ENCODE peak calls at places on chromosomes 6 and 20, in four cellular contexts. One of them, this sample, is unnamed.

GRCh38 chr6:158109744-158110143 is 58.3 kb downstream of the SERAC1 start:
- DNase-seq in K562: no peak
- DNase-seq in H1: no peak
- DNase-seq in GM12878: no peak
- DNase-seq in this sample: no peak

GRCh38 chr6:149864578-149865535 is 698 bp upstream of the LRP11 start:
- DNase-seq in K562: peak; percentile 70
- DNase-seq in H1: no peak
- DNase-seq in GM12878: no peak
- DNase-seq in this sample: no peak

GRCh38 chr6:24403501-24403824 is 727 bp downstream of the MRS2 start:
- DNase-seq in K562: no peak
- DNase-seq in H1: no peak
- DNase-seq in GM12878: no peak
- DNase-seq in this sample: no peak

GRCh38 chr20:1301031-1301529 is 27.9 kb downstream of the SDCBP2 start:
- DNase-seq in K562: peak; percentile 45
- DNase-seq in H1: no peak
- DNase-seq in GM12878: no peak
- DNase-seq in this sample: peak; percentile 18

GRCh38 chr20:25041813-25042530 is 16.0 kb downstream of the ACSS1 start:
- DNase-seq in K562: no peak
- DNase-seq in H1: no peak
- DNase-seq in GM12878: no peak
- DNase-seq in this sample: no peak

GRCh38 chr20:58709703-58710039 is 17.1 kb downstream of the NPEPL1 start:
- DNase-seq in K562: no peak
- DNase-seq in H1: no peak
- DNase-seq in GM12878: no peak
- DNase-seq in this sample: no peak

GRCh38 chr20:62368629-62369507 is 1.8 kb upstream of the LAMA5 start:
- DNase-seq in K562: peak; percentile 72
- DNase-seq in H1: peak; percentile 79
- DNase-seq in GM12878: no peak
- DNase-seq in this sample: no peak

GRCh38 chr6:24147453-24148153 is 21.6 kb downstream of the NRSN1 start:
- DNase-seq in K562: no peak
- DNase-seq in H1: no peak
- DNase-seq in GM12878: no peak
- DNase-seq in this sample: no peak

GRCh38 chr6:167512926-167513325 is 188.0 kb downstream of the TTLL2 start:
- DNase-seq in K562: no peak
- DNase-seq in H1: no peak
- DNase-seq in GM12878: no peak
- DNase-seq in this sample: no peak

GRCh38 chr20:50048420-50049166 is 64.4 kb downstream of the UBE2V1 start:
- DNase-seq in K562: no peak
- DNase-seq in H1: no peak
- DNase-seq in GM12878: no peak
- DNase-seq in this sample: no peak

GRCh38 chr20:47857142-47857993 is 72.1 kb upstream of the SULF2 start:
- DNase-seq in K562: no peak
- DNase-seq in H1: no peak
- DNase-seq in GM12878: no peak
- DNase-seq in this sample: no peak

GRCh38 chr6:53627391-53628218 is 38.0 kb downstream of the KLHL31 start:
- DNase-seq in K562: no peak
- DNase-seq in H1: no peak
- DNase-seq in GM12878: no peak
- DNase-seq in this sample: no peak

GRCh38 chr20:44584103-44584690 is 1.8 kb downstream of the PKIG start:
- DNase-seq in K562: no peak
- DNase-seq in H1: no peak
- DNase-seq in GM12878: no peak
- DNase-seq in this sample: no peak

GRCh38 chr20:41336711-41337492 is 3.7 kb upstream of the LPIN3 start:
- DNase-seq in K562: no peak
- DNase-seq in H1: no peak
- DNase-seq in GM12878: no peak
- DNase-seq in this sample: no peak

GRCh38 chr6:85419046-85419759 is 30.7 kb upstream of the NT5E start:
- DNase-seq in K562: no peak
- DNase-seq in H1: no peak
- DNase-seq in GM12878: no peak
- DNase-seq in this sample: no peak

GRCh38 chr6:79334674-79335073 is 100.2 kb upstream of the HMGN3 start:
- DNase-seq in K562: no peak
- DNase-seq in H1: no peak
- DNase-seq in GM12878: no peak
- DNase-seq in this sample: no peak

GRCh38 chr6:98839788-98840361 is 5.5 kb downstream of the POU3F2 start:
- DNase-seq in K562: no peak
- DNase-seq in H1: no peak
- DNase-seq in GM12878: no peak
- DNase-seq in this sample: no peak

GRCh38 chr20:62561182-62561581 is 81.1 kb upstream of the SLCO4A1 start:
- DNase-seq in K562: no peak
- DNase-seq in H1: no peak
- DNase-seq in GM12878: no peak
- DNase-seq in this sample: no peak

GRCh38 chr20:528923-529594 is 14.5 kb downstream of the CSNK2A1 start:
- DNase-seq in K562: no peak
- DNase-seq in H1: no peak
- DNase-seq in GM12878: no peak
- DNase-seq in this sample: peak; percentile 73

GRCh38 chr20:38145094-38146075 is 19.7 kb downstream of the TGM2 start:
- DNase-seq in K562: no peak
- DNase-seq in H1: no peak
- DNase-seq in GM12878: no peak
- DNase-seq in this sample: no peak

GRCh38 chr6:38311201-38311600 is 328.5 kb downstream of the BTBD9 start:
- DNase-seq in K562: no peak
- DNase-seq in H1: no peak
- DNase-seq in GM12878: no peak
- DNase-seq in this sample: no peak

GRCh38 chr20:60465439-60465838 is 507.2 kb downstream of the CDH26 start:
- DNase-seq in K562: no peak
- DNase-seq in H1: no peak
- DNase-seq in GM12878: no peak
- DNase-seq in this sample: no peak

GRCh38 chr6:134183844-134184243 is 131.4 kb upstream of the SLC2A12 start:
- DNase-seq in K562: no peak
- DNase-seq in H1: no peak
- DNase-seq in GM12878: no peak
- DNase-seq in this sample: no peak

GRCh38 chr20:23672158-23672557 is 16.7 kb downstream of the CST4 start:
- DNase-seq in K562: no peak
- DNase-seq in H1: no peak
- DNase-seq in GM12878: no peak
- DNase-seq in this sample: no peak

GRCh38 chr20:407953-408842 is at the start of gene RBCK1:
- DNase-seq in K562: peak; percentile 88
- DNase-seq in H1: peak; percentile 87
- DNase-seq in GM12878: no peak
- DNase-seq in this sample: peak; percentile 44

GRCh38 chr6:165181951-165182414 is 127.4 kb downstream of the C6orf118 start:
- DNase-seq in K562: no peak
- DNase-seq in H1: no peak
- DNase-seq in GM12878: no peak
- DNase-seq in this sample: no peak

GRCh38 chr6:129390900-129391299 is 319.1 kb downstream of the ARHGAP18 start:
- DNase-seq in K562: no peak
- DNase-seq in H1: no peak
- DNase-seq in GM12878: no peak
- DNase-seq in this sample: no peak

GRCh38 chr6:105991561-105992314 is 94.4 kb upstream of the PRDM1 start:
- DNase-seq in K562: peak; percentile 20
- DNase-seq in H1: peak; percentile 67
- DNase-seq in GM12878: no peak
- DNase-seq in this sample: no peak

GRCh38 chr6:89209457-89209856 is 7.7 kb downstream of the GABRR1 start:
- DNase-seq in K562: no peak
- DNase-seq in H1: no peak
- DNase-seq in GM12878: no peak
- DNase-seq in this sample: no peak

GRCh38 chr6:18115356-18115755 is 7.1 kb downstream of the NHLRC1 start:
- DNase-seq in K562: no peak
- DNase-seq in H1: no peak
- DNase-seq in GM12878: no peak
- DNase-seq in this sample: no peak

GRCh38 chr6:3329491-3330051 is 70.8 kb downstream of the PSMG4 start:
- DNase-seq in K562: no peak
- DNase-seq in H1: no peak
- DNase-seq in GM12878: no peak
- DNase-seq in this sample: no peak

GRCh38 chr6:133187657-133188453 is 53.3 kb upstream of the EYA4 start:
- DNase-seq in K562: no peak
- DNase-seq in H1: no peak
- DNase-seq in GM12878: no peak
- DNase-seq in this sample: no peak

GRCh38 chr6:154954352-154954751 is 40.8 kb upstream of the TIAM2 start:
- DNase-seq in K562: no peak
- DNase-seq in H1: no peak
- DNase-seq in GM12878: no peak
- DNase-seq in this sample: no peak

GRCh38 chr6:296151-297122 is 4.2 kb downstream of the DUSP22 start:
- DNase-seq in K562: no peak
- DNase-seq in H1: peak; percentile 28
- DNase-seq in GM12878: peak; percentile 92
- DNase-seq in this sample: no peak

GRCh38 chr20:33852971-33853813 is 42.0 kb downstream of the CHMP4B start:
- DNase-seq in K562: no peak
- DNase-seq in H1: no peak
- DNase-seq in GM12878: no peak
- DNase-seq in this sample: no peak

GRCh38 chr20:58293453-58293852 is 16.1 kb upstream of the RAB22A start:
- DNase-seq in K562: peak; percentile 58
- DNase-seq in H1: no peak
- DNase-seq in GM12878: no peak
- DNase-seq in this sample: no peak

GRCh38 chr6:159665868-159666635 is 27.0 kb downstream of the SOD2 start:
- DNase-seq in K562: no peak
- DNase-seq in H1: no peak
- DNase-seq in GM12878: no peak
- DNase-seq in this sample: no peak

GRCh38 chr6:35363293-35363750 is 21.0 kb downstream of the PPARD start:
- DNase-seq in K562: peak; percentile 86
- DNase-seq in H1: no peak
- DNase-seq in GM12878: no peak
- DNase-seq in this sample: no peak
- H3K9ac ChIP-seq in K562: peak overlapping the region; percentile 60
- H3K9ac ChIP-seq in H1: no peak overlapping the region
- H3K9ac ChIP-seq in GM12878: no peak overlapping the region
- H3K9ac ChIP-seq in this sample: no peak overlapping the region

GRCh38 chr6:44701637-44702101 is 314.2 kb downstream of the CDC5L start:
- DNase-seq in K562: no peak
- DNase-seq in H1: peak; percentile 49
- DNase-seq in GM12878: no peak
- DNase-seq in this sample: no peak

GRCh38 chr6:44700422-44700821 is 312.9 kb downstream of the CDC5L start:
- DNase-seq in K562: no peak
- DNase-seq in H1: no peak
- DNase-seq in GM12878: no peak
- DNase-seq in this sample: no peak

GRCh38 chr6:44704240-44705150 is 317.0 kb downstream of the CDC5L start:
- DNase-seq in K562: no peak
- DNase-seq in H1: no peak
- DNase-seq in GM12878: peak; percentile 71
- DNase-seq in this sample: no peak

GRCh38 chr6:44701038-44701636 is 313.6 kb downstream of the CDC5L start:
- DNase-seq in K562: no peak
- DNase-seq in H1: no peak
- DNase-seq in GM12878: no peak
- DNase-seq in this sample: no peak

DNA sequence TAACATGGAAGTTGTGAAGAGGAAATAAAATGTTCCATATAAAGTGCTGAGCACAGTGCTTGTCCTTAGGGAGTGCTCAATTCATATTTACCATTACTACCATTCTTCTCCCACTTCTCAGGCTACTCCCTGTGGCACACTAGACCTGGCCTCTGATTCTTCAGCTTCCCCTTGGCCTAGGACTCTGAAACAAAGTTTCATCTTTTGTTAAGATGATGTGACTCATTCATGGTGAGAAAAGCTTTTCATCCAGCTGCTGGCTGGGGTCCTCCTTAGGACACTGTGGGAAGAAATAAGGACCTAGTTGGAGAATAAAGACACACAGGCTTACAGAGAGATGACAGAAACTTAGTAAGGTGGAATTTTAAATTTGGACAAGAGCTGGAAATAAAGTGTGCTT is 314.8 kb downstream of the CDC5L start:
- DNase-seq in K562: no peak
- DNase-seq in H1: no peak
- DNase-seq in GM12878: no peak
- DNase-seq in this sample: no peak
- TF ChIP-seq ATF3 in K562: no peak
- TF ChIP-seq ATF3 in H1: no peak
- TF ChIP-seq ATF3 in GM12878: no peak
- TF ChIP-seq ATF3 in this sample: no peak

GRCh38 chr6:16154904-16155303 is 26.0 kb downstream of the MYLIP start:
- DNase-seq in K562: no peak
- DNase-seq in H1: no peak
- DNase-seq in GM12878: no peak
- DNase-seq in this sample: no peak
- TF ChIP-seq EGR1 in K562: no peak
- TF ChIP-seq EGR1 in H1: no peak
- TF ChIP-seq EGR1 in GM12878: no peak
- TF ChIP-seq EGR1 in this sample: no peak

DNA sequence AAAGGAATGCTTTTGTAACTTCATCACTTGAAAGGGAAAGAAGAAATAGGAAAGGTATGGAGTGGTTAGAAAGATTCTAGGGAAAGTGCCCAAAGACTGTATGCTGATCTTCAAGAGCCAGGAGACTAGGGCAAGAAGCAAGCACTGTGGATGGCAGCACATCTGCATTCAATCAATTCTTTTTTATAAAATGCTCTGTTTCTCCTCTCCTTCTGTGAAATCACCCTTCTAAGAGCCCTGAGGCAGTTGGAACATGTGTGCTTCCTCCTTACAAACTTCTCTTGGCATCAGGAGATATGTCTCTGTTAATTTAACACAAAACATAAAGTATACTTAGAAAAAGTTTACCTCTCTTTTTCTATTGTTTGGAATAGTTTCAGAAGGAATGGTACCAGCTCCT is 1162.2 kb upstream of the GJE1 start:
- DNase-seq in K562: no peak
- DNase-seq in H1: no peak
- DNase-seq in GM12878: no peak
- DNase-seq in this sample: no peak
- H3K9ac ChIP-seq in K562: no peak overlapping the region
- H3K9ac ChIP-seq in H1: no peak overlapping the region
- H3K9ac ChIP-seq in GM12878: no peak overlapping the region
- H3K9ac ChIP-seq in this sample: no peak overlapping the region

This sample was measured in HCT116.